ENCODE peak calls at places on chromosomes 3 and 15, in nine cellular contexts. N is astrocyte, E is psoas muscle, U is right cardiac atrium, A is cardiac fibroblast, Q is body of pancreas, I is spleen, T is OCI-LY7, R is mesendoderm. L is an unnamed sample.

GRCh38 chr3:76859596-76859995 is 180.3 kb upstream of the ROBO2 start:
- DNase-seq in N (no peak), E (no peak), U (no peak), A (no peak), Q (no peak), I (no peak), T (no peak), R (no peak), L (no peak)

GRCh38 chr3:35944915-35945710 is 305.8 kb downstream of the ARPP21 start:
- DNase-seq in N (peak; percentile 47), E (no peak), U (no peak), A (peak; percentile 61), Q (no peak), I (no peak), T (no peak), R (peak; percentile 18), L (no peak)

GRCh38 chr15:98549741-98550140 is 98.6 kb upstream of the IGF1R start:
- DNase-seq in N (no peak), E (no peak), U (no peak), A (no peak), Q (no peak), I (peak; percentile 77), T (no peak), R (no peak), L (no peak)

GRCh38 chr3:5330152-5330810 is 142.8 kb downstream of the EDEM1 start:
- DNase-seq in N (peak; percentile 79), E (no peak), U (no peak), A (peak; percentile 2), Q (no peak), I (no peak), T (no peak), R (no peak), L (peak; percentile 26)

GRCh38 chr15:59892995-59893394 is 111.1 kb upstream of the FOXB1 start:
- DNase-seq in N (peak; percentile 10), E (no peak), U (no peak), A (peak; percentile 30), Q (no peak), I (no peak), T (no peak), R (peak; percentile 42), L (no peak)

GRCh38 chr3:16300282-16300681 is 35.3 kb downstream of the OXNAD1 start:
- DNase-seq in N (peak; percentile 70), E (no peak), U (no peak), A (no peak), Q (no peak), I (no peak), T (no peak), R (no peak), L (no peak)

GRCh38 chr3:151393961-151394360 is 9.4 kb upstream of the P2RY12 start:
- DNase-seq in N (peak; percentile 16), E (no peak), U (no peak), A (no peak), Q (no peak), I (no peak), T (no peak), R (no peak), L (peak; percentile 61)

GRCh38 chr3:196280689-196281463 is 6.7 kb downstream of the PCYT1A start:
- DNase-seq in N (peak; percentile 16), E (no peak), U (no peak), A (no peak), Q (no peak), I (no peak), T (no peak), R (no peak), L (no peak)

GRCh38 chr3:52904552-52904951 is 7.2 kb upstream of the STIMATE start:
- DNase-seq in N (no peak), E (no peak), U (no peak), A (no peak), Q (no peak), I (no peak), T (no peak), R (no peak), L (no peak)

GRCh38 chr3:171039674-171040073 is 13.2 kb upstream of the SLC2A2 start:
- DNase-seq in N (no peak), E (no peak), U (no peak), A (no peak), Q (no peak), I (no peak), T (no peak), R (no peak), L (no peak)

GRCh38 chr3:120567370-120568197 is 28.6 kb upstream of the NDUFB4 start:
- DNase-seq in N (peak; percentile 65), E (no peak), U (no peak), A (peak; percentile 59), Q (no peak), I (no peak), T (peak; percentile 48), R (peak; percentile 66), L (peak; percentile 43)

GRCh38 chr3:79113821-79114220 is 654.0 kb downstream of the ROBO1 start:
- DNase-seq in N (peak; percentile 17), E (no peak), U (no peak), A (peak; percentile 46), Q (no peak), I (no peak), T (no peak), R (no peak), L (no peak)

GRCh38 chr15:64105113-64105704 is 9.4 kb downstream of the SNX1 start:
- DNase-seq in N (peak; percentile 19), E (no peak), U (no peak), A (peak; percentile 77), Q (no peak), I (no peak), T (no peak), R (no peak), L (peak; percentile 67)

GRCh38 chr3:1962531-1963090 is 136.1 kb upstream of the CNTN4 start:
- DNase-seq in N (no peak), E (no peak), U (no peak), A (no peak), Q (no peak), I (no peak), T (no peak), R (no peak), L (no peak)

GRCh38 chr3:48301814-48302194 is 31.7 kb downstream of the SPINK8 start:
- DNase-seq in N (peak; percentile 41), E (peak; percentile 29), U (peak; percentile 59), A (peak; percentile 55), Q (peak; percentile 42), I (no peak), T (peak; percentile 52), R (peak; percentile 25), L (peak; percentile 36)

GRCh38 chr15:74251187-74251811 is 15.2 kb downstream of the CCDC33 start:
- DNase-seq in N (no peak), E (peak; percentile 88), U (peak; percentile 90), A (no peak), Q (peak; percentile 93), I (no peak), T (no peak), R (no peak), L (no peak)

GRCh38 chr3:146196789-146197188 is 35.8 kb upstream of the PLOD2 start:
- DNase-seq in N (no peak), E (no peak), U (no peak), A (no peak), Q (no peak), I (no peak), T (no peak), R (no peak), L (no peak)

DNA sequence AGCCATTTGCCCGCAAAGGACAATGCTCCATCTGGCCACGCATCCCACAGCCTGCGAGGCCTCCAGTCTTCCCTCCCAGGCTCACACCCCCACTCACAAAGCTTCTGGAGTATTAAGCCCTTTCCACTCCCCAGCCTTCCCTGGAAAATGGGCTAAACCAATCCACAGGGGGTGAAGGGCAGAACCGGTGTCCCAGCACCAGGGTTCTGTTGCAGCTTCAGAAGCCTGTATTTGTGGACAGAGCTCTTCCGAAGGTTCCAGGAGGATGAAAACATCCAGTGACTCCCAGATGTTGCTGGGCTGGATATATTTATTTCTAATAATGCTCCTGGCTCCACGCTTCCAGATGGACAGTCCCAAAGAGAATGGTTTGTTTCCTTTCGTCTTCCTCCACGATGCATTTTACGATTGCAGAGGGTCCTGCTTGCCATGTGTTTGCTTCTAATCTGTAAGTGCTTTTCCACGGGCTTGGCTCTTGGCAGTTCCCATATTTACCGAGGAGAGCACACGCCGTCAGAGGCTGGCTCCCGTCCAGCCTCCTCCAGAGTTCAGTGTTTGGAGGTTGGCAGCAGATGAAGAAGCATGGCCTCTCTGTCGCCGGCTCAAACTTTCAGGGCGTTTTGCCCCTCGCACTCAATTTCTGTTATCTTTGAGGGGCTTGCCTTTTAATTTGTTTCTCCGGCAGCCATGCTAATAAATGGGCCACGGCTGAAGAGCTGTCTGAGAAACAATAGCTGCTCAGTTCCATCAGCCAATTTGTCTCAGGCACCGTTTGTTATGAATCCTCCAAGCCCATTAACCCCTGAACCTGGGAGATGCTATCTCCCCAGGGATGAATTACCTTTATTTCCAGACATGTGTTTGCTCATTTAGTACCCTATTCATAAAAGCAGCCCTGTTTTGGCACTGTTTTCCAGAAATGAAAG is 367.9 kb upstream of the PROK2 start:
- DNase-seq in N (peak; percentile 72), E (peak; percentile 58), U (peak; percentile 93), A (peak; percentile 69), Q (peak; percentile 87), I (no peak), T (no peak), R (no peak), L (peak; percentile 83)
- H3K4me3 ChIP-seq in N (peak overlapping the region; percentile 51), E (peak overlapping the region; percentile 56), U (no peak overlapping the region), A (peak overlapping the region; percentile 9), Q (no peak overlapping the region), I (no peak overlapping the region), T (no peak overlapping the region), R (no peak overlapping the region), L (peak overlapping the region; percentile 52)

GRCh38 chr15:67120009-67120838 is 54.8 kb downstream of the SMAD3 start:
- DNase-seq in N (no peak), E (no peak), U (no peak), A (no peak), Q (no peak), I (no peak), T (no peak), R (no peak), L (no peak)
- H3K4me3 ChIP-seq in N (no peak overlapping the region), E (peak overlapping the region; percentile 42), U (no peak overlapping the region), A (no peak overlapping the region), Q (no peak overlapping the region), I (peak overlapping the region; percentile 11), T (no peak overlapping the region), R (no peak overlapping the region), L (no peak overlapping the region)

GRCh38 chr3:114687157-114687556 is 393.3 kb downstream of the TIGIT start:
- DNase-seq in N (no peak), E (no peak), U (no peak), A (no peak), Q (no peak), I (no peak), T (no peak), R (no peak), L (no peak)
- H3K4me3 ChIP-seq in N (no peak overlapping the region), E (no peak overlapping the region), U (no peak overlapping the region), A (no peak overlapping the region), Q (no peak overlapping the region), I (no peak overlapping the region), T (no peak overlapping the region), R (no peak overlapping the region), L (no peak overlapping the region)

DNA sequence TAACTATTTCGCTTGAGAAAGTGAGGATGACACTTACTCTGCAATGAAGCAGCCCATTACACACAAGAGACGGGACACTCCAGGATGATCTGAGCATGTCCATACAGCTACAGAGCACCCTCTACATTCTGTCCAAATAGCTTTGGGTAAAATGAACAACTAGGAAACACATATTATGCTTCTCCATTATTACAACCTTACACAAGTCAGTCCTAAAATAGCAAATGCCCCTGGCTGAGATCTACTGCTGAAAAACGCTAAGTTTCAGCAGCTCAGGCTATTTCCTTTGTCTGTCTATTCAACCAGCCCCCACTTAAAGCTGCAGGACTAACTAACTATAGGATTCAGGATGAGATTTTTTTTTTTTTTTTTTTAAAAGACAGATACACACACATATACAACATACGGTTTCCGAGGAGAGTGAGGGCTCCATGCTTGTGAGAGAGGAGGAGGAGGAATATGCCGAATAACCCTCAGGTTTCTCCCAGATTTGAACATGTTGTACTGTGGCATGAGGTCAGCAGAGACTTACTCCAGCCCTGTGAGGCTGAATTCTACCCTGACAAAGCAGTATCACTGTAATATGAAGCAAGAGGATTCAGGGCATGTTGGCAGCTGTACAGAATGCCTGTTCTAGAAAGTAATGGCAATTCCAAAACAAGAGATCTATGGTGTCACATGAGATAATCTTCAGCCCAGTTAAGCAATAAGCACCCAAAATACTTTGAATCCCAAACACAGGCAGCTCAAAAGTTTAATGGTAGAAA is 117.3 kb upstream of the PLXND1 start:
- DNase-seq in N (peak; percentile 79), E (peak; percentile 44), U (peak; percentile 74), A (peak; percentile 91), Q (peak; percentile 45), I (no peak), T (no peak), R (peak; percentile 21), L (peak; percentile 95)
- H3K4me3 ChIP-seq in N (no peak overlapping the region), E (peak overlapping the region; percentile 65), U (peak overlapping the region; percentile 53), A (no peak overlapping the region), Q (no peak overlapping the region), I (no peak overlapping the region), T (no peak overlapping the region), R (no peak overlapping the region), L (peak overlapping the region; percentile 3)

L was measured in AG10803.